ENCODE peak calls at places on chromosomes 2 and 18, in five cellular contexts. O is fibroblast of lung, Y is HFF-Myc, G is retinal pigment epithelial cell, I is GM12878. V is an unnamed sample.

GRCh38 chr2:74513605-74514367 is 464 bp upstream of the TLX2 start:
- DNase-seq in I (no peak), G (no peak), O (no peak), Y (no peak), V (no peak)

GRCh38 chr18:44796505-44797198 is 116.0 kb downstream of the SETBP1 start:
- DNase-seq in I (no peak), Y (no peak), O (no peak), G (no peak), V (no peak)

GRCh38 chr2:236574424-236575145 is 5.0 kb downstream of the ACKR3 start:
- DNase-seq in O (no peak), I (no peak), G (no peak), Y (no peak), V (no peak)

GRCh38 chr2:24824966-24825882 is 32.0 kb downstream of the CENPO start:
- DNase-seq in I (no peak), Y (no peak), G (no peak), O (no peak), V (no peak)

GRCh38 chr2:85171916-85172315 is 38.7 kb downstream of the TCF7L1 start:
- DNase-seq in O (no peak), I (no peak), Y (no peak), G (no peak), V (no peak)

GRCh38 chr2:106841886-106842645 is 43.9 kb downstream of the ST6GAL2 start:
- DNase-seq in G (no peak), I (no peak), Y (no peak), O (no peak), V (no peak)

GRCh38 chr2:206164261-206164862 is 4.7 kb downstream of the EEF1B2 start:
- DNase-seq in G (no peak), O (peak; percentile 60), Y (peak; percentile 25), I (no peak), V (no peak)

GRCh38 chr2:107529146-107529545 is 297.5 kb upstream of the RGPD4 start:
- DNase-seq in G (no peak), Y (peak; percentile 16), I (no peak), O (peak; percentile 17), V (no peak)

GRCh38 chr18:31555971-31556747 is 35.5 kb upstream of the TTR start:
- DNase-seq in Y (peak; percentile 35), G (peak; percentile 37), I (peak; percentile 39), O (peak; percentile 83), V (peak; percentile 14)

GRCh38 chr2:219406861-219407230 is 11.3 kb upstream of the DES start:
- DNase-seq in Y (peak; percentile 66), O (peak; percentile 89), G (peak; percentile 13), I (no peak), V (peak; percentile 90)

GRCh38 chr2:36371963-36372391 is 16.4 kb downstream of the CRIM1 start:
- DNase-seq in G (peak; percentile 86), O (peak; percentile 74), I (no peak), Y (peak; percentile 88), V (peak; percentile 70)

GRCh38 chr2:112996635-112997034 is 8.6 kb upstream of the IL36A start:
- DNase-seq in Y (no peak), O (no peak), G (no peak), I (no peak), V (no peak)

GRCh38 chr18:76656925-76657324 is 161.9 kb upstream of the ZNF516 start:
- DNase-seq in I (no peak), O (no peak), Y (no peak), G (no peak), V (no peak)

GRCh38 chr2:101328474-101329007 is 20.0 kb upstream of the RNF149 start:
- DNase-seq in I (peak; percentile 11), Y (peak; percentile 56), O (peak; percentile 42), G (no peak), V (no peak)

GRCh38 chr2:238061310-238062202 is 755 bp downstream of the SCLY start:
- DNase-seq in G (no peak), Y (no peak), O (peak; percentile 36), I (no peak), V (no peak)

GRCh38 chr2:217090024-217090473 is 230.2 kb upstream of the TNP1 start:
- DNase-seq in Y (no peak), I (peak; percentile 82), G (no peak), O (peak; percentile 29), V (no peak)

GRCh38 chr18:7369006-7369405 is 138.1 kb downstream of the LRRC30 start:
- DNase-seq in O (no peak), Y (no peak), G (no peak), I (no peak), V (no peak)

GRCh38 chr2:218392891-218393462 is 6.7 kb upstream of the CTDSP1 start:
- DNase-seq in O (no peak), Y (no peak), I (no peak), G (no peak), V (no peak)

GRCh38 chr18:55768255-55768654 is 180.3 kb upstream of the TCF4 start:
- DNase-seq in G (no peak), Y (no peak), O (no peak), I (no peak), V (no peak)

GRCh38 chr18:48889115-48889941 is 61.4 kb downstream of the SMAD7 start:
- DNase-seq in G (no peak), Y (no peak), I (no peak), O (peak; percentile 67), V (no peak)

GRCh38 chr2:59295524-59296162 is 1054.5 kb upstream of the FANCL start:
- DNase-seq in I (no peak), Y (no peak), O (no peak), G (no peak), V (no peak)

GRCh38 chr18:48184118-48184517 is 225.1 kb downstream of the ZBTB7C start:
- DNase-seq in O (no peak), Y (no peak), G (no peak), I (no peak), V (no peak)

GRCh38 chr18:8701546-8702118 is 3.7 kb upstream of the MTCL1 start:
- DNase-seq in O (peak; percentile 83), Y (no peak), G (no peak), I (no peak), V (peak; percentile 79)

GRCh38 chr2:6865346-6866238 is at the start of gene CMPK2:
- DNase-seq in I (peak; percentile 33), O (peak; percentile 33), Y (no peak), G (no peak), V (no peak)

GRCh38 chr2:42105330-42106256 is 57.8 kb downstream of the PKDCC start:
- DNase-seq in O (peak; percentile 28), Y (no peak), G (no peak), I (peak; percentile 59), V (no peak)

GRCh38 chr2:203999844-204000243 is 63.3 kb downstream of the ICOS start:
- DNase-seq in O (no peak), Y (no peak), G (no peak), I (no peak), V (no peak)

GRCh38 chr2:39723946-39724827 is 54.9 kb downstream of the THUMPD2 start:
- DNase-seq in O (no peak), G (peak; percentile 83), Y (no peak), I (no peak), V (no peak)

GRCh38 chr2:50963734-50964133 is 68.2 kb downstream of the NRXN1 start:
- DNase-seq in G (no peak), Y (no peak), I (no peak), O (no peak), V (no peak)

GRCh38 chr18:9876867-9877654 is 8.7 kb upstream of the TXNDC2 start:
- DNase-seq in I (no peak), G (peak; percentile 75), Y (peak; percentile 87), O (peak; percentile 95), V (peak; percentile 69)

GRCh38 chr2:207153266-207153990 is 12.3 kb downstream of the KLF7 start:
- DNase-seq in I (no peak), Y (no peak), G (no peak), O (no peak), V (no peak)

GRCh38 chr2:174602741-174603140 is 5.1 kb upstream of the WIPF1 start:
- DNase-seq in O (no peak), G (no peak), Y (no peak), I (no peak), V (no peak)

GRCh38 chr2:121648206-121648605 is 1.1 kb downstream of the CLASP1 start:
- DNase-seq in I (no peak), O (peak; percentile 41), G (no peak), Y (no peak), V (no peak)

GRCh38 chr2:133863106-133863800 is 295.0 kb upstream of the NCKAP5 start:
- DNase-seq in I (no peak), G (no peak), O (no peak), Y (no peak), V (no peak)

GRCh38 chr18:26515643-26516495 is 32.5 kb downstream of the KCTD1 start:
- DNase-seq in I (no peak), O (no peak), G (no peak), Y (no peak), V (no peak)

GRCh38 chr18:22609642-22610041 is 191.9 kb upstream of the CTAGE1 start:
- DNase-seq in Y (peak; percentile 22), G (peak; percentile 61), I (no peak), O (no peak), V (no peak)

GRCh38 chr2:225668606-225669266 is 269.2 kb downstream of the NYAP2 start:
- DNase-seq in I (peak; percentile 12), O (peak; percentile 84), G (no peak), Y (peak; percentile 67), V (peak; percentile 21)
- TF ChIP-seq CTCF in I (peak; percentile 72), O (peak; percentile 94), G (peak; percentile 84), Y (peak; percentile 79), V (peak; percentile 78)

GRCh38 chr2:48092846-48093498 is 186.7 kb upstream of the FBXO11 start:
- DNase-seq in O (no peak), Y (no peak), G (no peak), I (no peak), V (no peak)

GRCh38 chr2:48104418-48104817 is 198.1 kb upstream of the FBXO11 start:
- DNase-seq in I (no peak), O (no peak), G (no peak), Y (no peak), V (no peak)

DNA sequence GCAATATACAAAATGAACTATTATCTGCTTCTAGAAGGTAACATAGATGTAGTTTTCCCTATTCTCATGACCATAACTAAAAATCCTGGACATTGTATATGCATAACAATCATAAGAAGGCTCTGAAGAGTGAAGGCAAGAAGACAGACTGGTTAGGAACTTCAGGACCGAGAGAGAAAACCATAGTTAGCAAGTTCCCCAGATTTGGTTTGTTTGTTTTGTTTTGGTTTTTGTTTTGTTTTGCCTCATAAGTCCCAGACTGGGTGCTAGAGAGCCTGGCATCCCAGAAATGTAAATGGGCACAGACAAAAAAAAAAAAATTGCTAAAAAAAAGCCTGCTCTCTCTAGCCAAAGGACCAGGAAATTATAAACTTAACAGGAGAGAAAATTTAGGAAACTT is 192.2 kb upstream of the FBXO11 start:
- DNase-seq in I (no peak), O (no peak), Y (no peak), G (no peak), V (no peak)
- H3K4me3 ChIP-seq in I (no peak overlapping the region), O (no peak overlapping the region), Y (no peak overlapping the region), G (no peak overlapping the region), V (no peak overlapping the region)

GRCh38 chr2:26840937-26841610 is 6.9 kb upstream of the DPYSL5 start:
- DNase-seq in Y (no peak), I (no peak), G (no peak), O (no peak), V (no peak)
- TF ChIP-seq CTCF in Y (peak; percentile 12), I (peak; percentile 1), G (peak; percentile 42), O (no peak), V (no peak)

GRCh38 chr18:50422286-50422898 is 47.5 kb downstream of the SKA1 start:
- DNase-seq in I (no peak), G (no peak), Y (no peak), O (peak; percentile 3), V (no peak)
- H3K4me3 ChIP-seq in I (no peak overlapping the region), G (no peak overlapping the region), Y (no peak overlapping the region), O (no peak overlapping the region), V (no peak overlapping the region)

GRCh38 chr18:29123706-29124530 is 947.0 kb upstream of the CDH2 start:
- DNase-seq in Y (no peak), I (no peak), G (no peak), O (peak; percentile 14), V (no peak)
- TF ChIP-seq CTCF in Y (no peak), I (no peak), G (no peak), O (no peak), V (no peak)